ENCODE peak calls at places on chromosome 13, in seven cellular contexts. K is epithelial cell of esophagus, V is anterior cingulate cortex, P is mesothelial cell of epicardium, N is T-helper 1 cell, I is GM19239, B is NAMALWA. O is an unnamed sample.

GRCh38 chr13:59722580-59722900 is 441.2 kb downstream of the DIAPH3 start:
- DNase-seq in B (no peak), N (no peak), P (no peak), V (no peak), I (no peak), K (no peak), O (no peak)

GRCh38 chr13:30906411-30906990 is 430 bp downstream of the MEDAG start:
- DNase-seq in I (no peak), B (no peak), N (no peak), V (no peak), P (no peak), K (no peak), O (no peak)

GRCh38 chr13:50437252-50437651 is 406.2 kb downstream of the DLEU7 start:
- DNase-seq in B (no peak), N (no peak), V (no peak), I (no peak), P (no peak), K (no peak), O (peak; percentile 80)

GRCh38 chr13:38496956-38497355 is 147.3 kb downstream of the UFM1 start:
- DNase-seq in K (no peak), V (no peak), N (no peak), P (no peak), B (no peak), I (no peak), O (no peak)

GRCh38 chr13:30936920-30937319 is 4.5 kb downstream of the TEX26 start:
- DNase-seq in P (no peak), B (no peak), I (no peak), K (no peak), V (no peak), N (no peak), O (no peak)

GRCh38 chr13:39306639-39307589 is 268.7 kb downstream of the NHLRC3 start:
- DNase-seq in I (peak; percentile 22), P (no peak), N (no peak), K (no peak), V (no peak), B (no peak), O (no peak)

GRCh38 chr13:28100149-28101121 is at the start of gene FLT3:
- DNase-seq in I (peak; percentile 56), P (no peak), B (no peak), N (no peak), V (no peak), K (peak; percentile 46), O (peak; percentile 59)

GRCh38 chr13:111361873-111362648 is 41.6 kb downstream of the TEX29 start:
- DNase-seq in N (no peak), K (no peak), B (no peak), I (no peak), V (no peak), P (no peak), O (no peak)

GRCh38 chr13:113497217-113497616 is 6.7 kb upstream of the DCUN1D2 start:
- DNase-seq in N (no peak), B (peak; percentile 38), V (no peak), K (no peak), P (no peak), I (no peak), O (no peak)

GRCh38 chr13:46552888-46553520 is at the start of gene LRCH1:
- DNase-seq in V (peak; percentile 54), I (peak; percentile 79), B (peak; percentile 88), K (peak; percentile 94), N (peak; percentile 73), P (peak; percentile 83), O (peak; percentile 85)

GRCh38 chr13:28094311-28094710 is 6.1 kb downstream of the FLT3 start:
- DNase-seq in B (no peak), K (no peak), P (no peak), I (no peak), V (no peak), N (no peak), O (no peak)

GRCh38 chr13:42011601-42012401 is 36.6 kb upstream of the DGKH start:
- DNase-seq in N (no peak), P (no peak), B (no peak), V (no peak), I (no peak), K (peak; percentile 14), O (no peak)

GRCh38 chr13:45295536-45295935 is 45.4 kb downstream of the TPT1 start:
- DNase-seq in P (no peak), K (no peak), B (no peak), I (no peak), N (no peak), V (no peak), O (no peak)

GRCh38 chr13:94480672-94481145 is 1.2 kb upstream of the DCT start:
- DNase-seq in N (no peak), V (no peak), I (no peak), K (peak; percentile 1), B (no peak), P (no peak), O (no peak)

GRCh38 chr13:114077938-114078335 is 54.5 kb downstream of the RASA3 start:
- DNase-seq in I (no peak), B (no peak), N (no peak), V (peak; percentile 35), P (peak; percentile 24), K (no peak), O (peak; percentile 15)

GRCh38 chr13:36124236-36124822 is 6.9 kb downstream of the DCLK1 start:
- DNase-seq in N (no peak), V (no peak), I (no peak), K (no peak), B (no peak), P (no peak), O (peak; percentile 90)

GRCh38 chr13:112747256-112747655 is 57.4 kb downstream of the ATP11A start:
- DNase-seq in P (no peak), K (no peak), I (no peak), B (no peak), V (no peak), N (no peak), O (no peak)

GRCh38 chr13:50152655-50153309 is 137.5 kb downstream of the KCNRG start:
- DNase-seq in B (peak; percentile 64), N (no peak), P (no peak), I (no peak), V (no peak), K (no peak), O (peak; percentile 37)

GRCh38 chr13:66312312-66313087 is 917.6 kb downstream of the PCDH9 start:
- DNase-seq in I (no peak), K (peak; percentile 7), N (no peak), B (no peak), P (no peak), V (no peak), O (no peak)

GRCh38 chr13:63088226-63088625 is 1672.6 kb upstream of the PCDH20 start:
- DNase-seq in K (no peak), P (no peak), I (no peak), V (no peak), B (no peak), N (no peak), O (peak; percentile 26)

GRCh38 chr13:76512676-76513277 is 373.4 kb downstream of the KCTD12 start:
- DNase-seq in K (peak; percentile 81), I (no peak), P (no peak), N (no peak), B (no peak), V (no peak), O (peak; percentile 77)

GRCh38 chr13:103236213-103236612 is 170.0 kb upstream of the SLC10A2 start:
- DNase-seq in V (no peak), N (no peak), I (no peak), P (no peak), B (no peak), K (peak; percentile 48), O (no peak)

GRCh38 chr13:84132491-84132890 is 250.2 kb upstream of the SLITRK1 start:
- DNase-seq in N (no peak), K (no peak), I (no peak), B (no peak), V (no peak), P (no peak), O (no peak)

GRCh38 chr13:92413452-92413851 is 813.2 kb upstream of the GPC6 start:
- DNase-seq in B (no peak), P (no peak), V (no peak), I (no peak), N (no peak), K (no peak), O (no peak)

GRCh38 chr13:101868585-101869469 is 416.4 kb downstream of the ITGBL1 start:
- DNase-seq in N (no peak), K (no peak), I (no peak), P (no peak), B (peak; percentile 44), V (no peak), O (no peak)

GRCh38 chr13:26558912-26559485 is 1.5 kb downstream of the WASF3 start:
- DNase-seq in P (no peak), B (no peak), K (no peak), V (no peak), N (no peak), I (no peak), O (no peak)

GRCh38 chr13:23686948-23687347 is 116.7 kb downstream of the TNFRSF19 start:
- DNase-seq in B (no peak), N (no peak), V (no peak), I (no peak), K (no peak), P (no peak), O (no peak)

GRCh38 chr13:110312669-110313031 is 5.6 kb downstream of the COL4A2 start:
- DNase-seq in N (no peak), V (no peak), K (peak; percentile 79), I (no peak), P (no peak), B (peak; percentile 4), O (peak; percentile 83)

GRCh38 chr13:87057807-87058520 is 613.2 kb upstream of the SLITRK5 start:
- DNase-seq in P (no peak), K (no peak), V (no peak), B (no peak), N (no peak), I (no peak), O (peak; percentile 4)

GRCh38 chr13:70964124-70964523 is 855.9 kb upstream of the KLHL1 start:
- DNase-seq in K (peak; percentile 37), N (no peak), I (no peak), P (no peak), V (no peak), B (peak; percentile 34), O (no peak)

GRCh38 chr13:40640845-40641458 is 25.5 kb downstream of the FOXO1 start:
- DNase-seq in B (no peak), N (no peak), V (no peak), P (no peak), I (no peak), K (peak; percentile 75), O (no peak)

GRCh38 chr13:67148219-67148583 is 81.9 kb downstream of the PCDH9 start:
- DNase-seq in P (no peak), B (no peak), V (no peak), K (peak; percentile 30), I (no peak), N (no peak), O (no peak)

GRCh38 chr13:75402787-75403186 is 79.2 kb downstream of the TBC1D4 start:
- DNase-seq in N (no peak), B (no peak), I (no peak), K (no peak), P (no peak), V (no peak), O (no peak)

GRCh38 chr13:42181381-42181953 is 90.5 kb upstream of the AKAP11 start:
- DNase-seq in B (no peak), P (no peak), N (no peak), V (no peak), K (no peak), I (no peak), O (no peak)

GRCh38 chr13:28640861-28641599 is 17.9 kb upstream of the POMP start:
- DNase-seq in B (no peak), P (no peak), V (no peak), I (no peak), K (no peak), N (no peak), O (no peak)

GRCh38 chr13:70890289-70890688 is 782.0 kb upstream of the KLHL1 start:
- DNase-seq in I (no peak), K (no peak), N (no peak), P (no peak), B (no peak), V (no peak), O (no peak)

GRCh38 chr13:112072531-112073244 is 5.7 kb downstream of the SOX1 start:
- DNase-seq in I (no peak), B (no peak), N (no peak), P (no peak), K (no peak), V (no peak), O (no peak)